ENCODE peak calls at places on chromosomes 13 and 19, in five cellular contexts. N is A549, O is heart left ventricle, S is uterus, Y is IMR-90. B is an unnamed sample.

GRCh38 chr19:2846180-2846935 is 5.1 kb downstream of the ZNF555 start:
- DNase-seq in O (no peak), N (no peak), Y (no peak), S (no peak), B (no peak)

GRCh38 chr13:73656863-73657262 is 477.3 kb downstream of the KLF12 start:
- DNase-seq in N (no peak), Y (peak), S (no peak), O (no peak), B (no peak)

GRCh38 chr13:106246817-106247216 is 288.6 kb downstream of the EFNB2 start:
- DNase-seq in S (no peak), Y (no peak), N (no peak), O (no peak), B (no peak)

GRCh38 chr13:37595162-37595561 is 3.4 kb downstream of the POSTN start:
- DNase-seq in Y (peak), N (no peak), O (no peak), S (no peak), B (no peak)

GRCh38 chr19:55699221-55699620 is 24.2 kb downstream of the EPN1 start:
- DNase-seq in Y (no peak), S (no peak), N (no peak), O (no peak), B (no peak)

GRCh38 chr13:66128692-66129269 is 1101.4 kb downstream of the PCDH9 start:
- DNase-seq in Y (no peak), S (no peak), O (no peak), N (no peak), B (no peak)

GRCh38 chr13:30034448-30034795 is 184.0 kb upstream of the UBL3 start:
- DNase-seq in N (no peak), O (no peak), Y (peak), S (no peak), B (no peak)

GRCh38 chr19:40578442-40578908 is 1.8 kb downstream of the SHKBP1 start:
- DNase-seq in S (no peak), Y (peak), O (peak), N (peak), B (no peak)

GRCh38 chr13:25688524-25688923 is 316.8 kb downstream of the ATP8A2 start:
- DNase-seq in S (no peak), Y (no peak), O (no peak), N (no peak), B (no peak)

GRCh38 chr19:30254214-30254613 is 118.0 kb upstream of the ZNF536 start:
- DNase-seq in S (no peak), O (no peak), N (no peak), Y (no peak), B (no peak)

GRCh38 chr13:28012383-28012782 is 23.9 kb upstream of the URAD start:
- DNase-seq in O (no peak), N (no peak), Y (peak), S (no peak), B (no peak)

GRCh38 chr19:58400638-58400915 is 5.1 kb downstream of the RNF225 start:
- DNase-seq in Y (no peak), O (no peak), S (no peak), N (no peak), B (no peak)

GRCh38 chr13:107992542-107992941 is 222.8 kb downstream of the LIG4 start:
- DNase-seq in N (no peak), O (no peak), Y (no peak), S (no peak), B (no peak)

GRCh38 chr19:42076375-42076944 is 494 bp downstream of the ZNF574 start:
- DNase-seq in Y (no peak), S (no peak), N (peak), O (no peak), B (no peak)

GRCh38 chr13:106867249-106867648 is 299.3 kb upstream of the ARGLU1 start:
- DNase-seq in Y (no peak), O (peak), S (no peak), N (no peak), B (no peak)

GRCh38 chr13:95601216-95601615 is 43.3 kb downstream of the DZIP1 start:
- DNase-seq in O (no peak), S (no peak), N (no peak), Y (no peak), B (no peak)

GRCh38 chr19:31444931-31445330 is 95.7 kb upstream of the TSHZ3 start:
- DNase-seq in N (no peak), O (no peak), S (no peak), Y (no peak), B (no peak)

GRCh38 chr19:10544753-10545251 is 1.1 kb downstream of the ATG4D start:
- DNase-seq in N (no peak), O (no peak), S (no peak), Y (no peak), B (no peak)

GRCh38 chr13:97257800-97258799 is 36.0 kb downstream of the MBNL2 start:
- DNase-seq in O (peak), S (peak), Y (peak), N (peak), B (peak)

GRCh38 chr13:44393391-44393790 is 19.8 kb downstream of the SERP2 start:
- DNase-seq in Y (no peak), O (no peak), N (no peak), S (no peak), B (no peak)

GRCh38 chr19:4967738-4968461 is 1.0 kb upstream of the KDM4B start:
- DNase-seq in S (no peak), O (no peak), N (no peak), Y (no peak), B (no peak)

GRCh38 chr19:2567580-2567979 is 91.7 kb downstream of the GADD45B start:
- DNase-seq in S (no peak), O (peak), N (no peak), Y (no peak), B (no peak)

GRCh38 chr19:48501446-48501960 is 10.1 kb downstream of the LMTK3 start:
- DNase-seq in S (no peak), N (peak), O (no peak), Y (no peak), B (no peak)

GRCh38 chr13:34720618-34721017 is 221.5 kb upstream of the NBEA start:
- DNase-seq in Y (no peak), N (no peak), O (no peak), S (no peak), B (no peak)

GRCh38 chr13:101127741-101128353 is 288.5 kb downstream of the NALCN start:
- DNase-seq in O (no peak), N (peak), Y (peak), S (no peak), B (peak)

GRCh38 chr13:104196611-104197010 is 1130.4 kb upstream of the SLC10A2 start:
- DNase-seq in O (no peak), N (no peak), S (no peak), Y (no peak), B (no peak)

GRCh38 chr13:23551213-23552008 is 18.8 kb upstream of the TNFRSF19 start:
- DNase-seq in Y (no peak), O (no peak), S (no peak), N (no peak), B (no peak)

GRCh38 chr13:113411216-113412023 is 41.9 kb downstream of the ADPRHL1 start:
- DNase-seq in O (peak), Y (peak), N (peak), S (peak), B (peak)

GRCh38 chr19:38417544-38418506 is 8.2 kb downstream of the RASGRP4 start:
- DNase-seq in Y (no peak), N (peak), S (no peak), O (peak), B (no peak)

GRCh38 chr13:22243519-22244197 is 572.8 kb downstream of the FGF9 start:
- DNase-seq in O (no peak), Y (no peak), S (no peak), N (no peak), B (no peak)

GRCh38 chr13:70107498-70108271 is at the start of gene ATXN8OS:
- DNase-seq in Y (no peak), N (no peak), S (no peak), O (no peak), B (no peak)

GRCh38 chr19:17803264-17803896 is 8.4 kb downstream of the B3GNT3 start:
- DNase-seq in O (no peak), N (no peak), S (no peak), Y (no peak), B (no peak)

GRCh38 chr13:26831336-26831908 is 70.8 kb upstream of the GPR12 start:
- DNase-seq in N (no peak), S (no peak), Y (no peak), O (no peak), B (no peak)

GRCh38 chr19:13037161-13037560 is 41.9 kb downstream of the NFIX start:
- DNase-seq in S (no peak), O (no peak), Y (peak), N (no peak), B (peak)

GRCh38 chr13:84645196-84646071 is 763.2 kb upstream of the SLITRK1 start:
- DNase-seq in Y (peak), S (no peak), N (no peak), O (no peak), B (no peak)

GRCh38 chr13:24263652-24264051 is 45.7 kb upstream of the C1QTNF9 start:
- DNase-seq in S (no peak), O (no peak), Y (peak), N (no peak), B (no peak)

GRCh38 chr13:45674908-45675307 is 27.2 kb upstream of the CBY2 start:
- DNase-seq in O (no peak), N (no peak), Y (peak), S (no peak), B (no peak)

GRCh38 chr19:1512671-1513491 is at the start of gene ADAMTSL5:
- DNase-seq in O (peak), Y (peak), N (peak), S (peak), B (peak)
- TF ChIP-seq POLR2A in O (no peak), Y (no peak), N (peak), S (peak), B (peak)

GRCh38 chr19:50147462-50148423 is 15.3 kb downstream of the IZUMO2 start:
- DNase-seq in S (peak), O (peak), Y (peak), N (peak), B (peak)
- TF ChIP-seq POLR2A in S (peak), O (no peak), Y (no peak), N (no peak), B (peak)

GRCh38 chr19:492091-492531 is 4.2 kb upstream of the MADCAM1 start:
- DNase-seq in N (no peak), Y (no peak), O (no peak), S (no peak), B (no peak)

GRCh38 chr19:485583-486236 is 10.6 kb upstream of the MADCAM1 start:
- DNase-seq in S (no peak), N (no peak), O (no peak), Y (no peak), B (no peak)

GRCh38 chr19:491146-491741 is 5.0 kb upstream of the MADCAM1 start:
- DNase-seq in O (no peak), S (no peak), Y (no peak), N (no peak), B (no peak)

GRCh38 chr19:489418-490196 is 6.7 kb upstream of the MADCAM1 start:
- DNase-seq in N (no peak), O (no peak), Y (peak), S (peak), B (no peak)

GRCh38 chr19:488505-489417 is 7.5 kb upstream of the MADCAM1 start:
- DNase-seq in N (peak), O (peak), S (peak), Y (peak), B (peak)
- TF ChIP-seq POLR2A in N (peak), O (no peak), S (peak), Y (peak), B (peak)

GRCh38 chr13:59437902-59438301 is 725.8 kb downstream of the DIAPH3 start:
- DNase-seq in N (no peak), Y (peak), O (no peak), S (no peak), B (no peak)
- TF ChIP-seq POLR2A in N (no peak), Y (no peak), O (no peak), S (no peak), B (no peak)

DNA sequence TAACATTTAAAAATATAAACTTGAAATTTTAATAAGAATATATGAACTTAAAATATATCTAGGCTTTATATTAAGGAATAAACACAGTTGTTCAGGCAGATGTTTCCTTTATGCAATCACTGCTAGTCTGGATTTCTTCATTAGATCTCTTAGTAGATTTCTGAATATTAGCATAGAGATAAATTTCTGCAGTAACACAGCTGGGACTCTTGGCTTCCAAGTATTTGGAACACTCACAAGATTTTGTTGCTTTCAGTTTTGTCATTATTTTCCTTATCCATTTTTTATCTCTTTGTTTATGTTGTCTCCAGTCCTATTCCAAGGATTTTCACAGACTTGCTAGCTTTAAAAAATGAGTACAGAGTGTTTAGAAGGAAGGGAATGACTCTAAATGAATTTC is 857.1 kb downstream of the GPC5 start:
- DNase-seq in O (no peak), N (no peak), S (no peak), Y (no peak), B (no peak)
- TF ChIP-seq POLR2A in O (no peak), N (no peak), S (no peak), Y (no peak), B (no peak)

GRCh38 chr19:45927565-45928261 is 13.1 kb upstream of the NANOS2 start:
- DNase-seq in O (peak), S (peak), N (peak), Y (peak), B (peak)
- TF ChIP-seq POLR2A in O (no peak), S (no peak), N (no peak), Y (no peak), B (peak)